ENCODE peak calls at places on chromosomes 13 and 19, in six cellular contexts. One of them, this sample, is unnamed.

GRCh38 chr19:10158485-10158884 is 36.3 kb downstream of the DNMT1 start:
- DNase-seq in Panc1: no peak
- DNase-seq in gastrocnemius medialis: no peak
- DNase-seq in fibroblast of mammary gland: no peak
- DNase-seq in PC-3: no peak
- DNase-seq in tibial nerve: no peak
- DNase-seq in this sample: no peak

GRCh38 chr13:20801704-20802103 is 27.9 kb upstream of the EEF1AKMT1 start:
- DNase-seq in tibial nerve: no peak
- DNase-seq in PC-3: no peak
- DNase-seq in gastrocnemius medialis: no peak
- DNase-seq in Panc1: no peak
- DNase-seq in fibroblast of mammary gland: no peak
- DNase-seq in this sample: no peak

GRCh38 chr19:33205531-33206260 is 11.6 kb downstream of the LRP3 start:
- DNase-seq in PC-3: no peak
- DNase-seq in fibroblast of mammary gland: no peak
- DNase-seq in tibial nerve: no peak
- DNase-seq in Panc1: no peak
- DNase-seq in gastrocnemius medialis: no peak
- DNase-seq in this sample: no peak

GRCh38 chr13:72258340-72258981 is 391.5 kb upstream of the DACH1 start:
- DNase-seq in fibroblast of mammary gland: no peak
- DNase-seq in Panc1: no peak
- DNase-seq in tibial nerve: no peak
- DNase-seq in PC-3: no peak
- DNase-seq in gastrocnemius medialis: no peak
- DNase-seq in this sample: no peak

GRCh38 chr13:75393839-75394238 is 88.1 kb downstream of the TBC1D4 start:
- DNase-seq in gastrocnemius medialis: no peak
- DNase-seq in tibial nerve: no peak
- DNase-seq in Panc1: no peak
- DNase-seq in fibroblast of mammary gland: peak
- DNase-seq in PC-3: no peak
- DNase-seq in this sample: no peak

GRCh38 chr13:42378383-42378780 is 106.4 kb downstream of the AKAP11 start:
- DNase-seq in PC-3: no peak
- DNase-seq in gastrocnemius medialis: no peak
- DNase-seq in tibial nerve: no peak
- DNase-seq in fibroblast of mammary gland: no peak
- DNase-seq in Panc1: no peak
- DNase-seq in this sample: no peak

GRCh38 chr13:110723598-110723997 is 10.1 kb downstream of the ING1 start:
- DNase-seq in gastrocnemius medialis: no peak
- DNase-seq in Panc1: no peak
- DNase-seq in PC-3: no peak
- DNase-seq in fibroblast of mammary gland: no peak
- DNase-seq in tibial nerve: no peak
- DNase-seq in this sample: no peak

GRCh38 chr13:111490611-111491010 is 170.2 kb downstream of the TEX29 start:
- DNase-seq in PC-3: no peak
- DNase-seq in fibroblast of mammary gland: no peak
- DNase-seq in tibial nerve: no peak
- DNase-seq in Panc1: no peak
- DNase-seq in gastrocnemius medialis: no peak
- DNase-seq in this sample: no peak

GRCh38 chr13:40087021-40088002 is 431.9 kb downstream of the COG6 start:
- DNase-seq in PC-3: peak
- DNase-seq in fibroblast of mammary gland: no peak
- DNase-seq in tibial nerve: no peak
- DNase-seq in gastrocnemius medialis: no peak
- DNase-seq in Panc1: no peak
- DNase-seq in this sample: no peak

GRCh38 chr13:53151692-53152421 is 123.2 kb downstream of the OLFM4 start:
- DNase-seq in PC-3: no peak
- DNase-seq in Panc1: peak
- DNase-seq in tibial nerve: peak
- DNase-seq in fibroblast of mammary gland: peak
- DNase-seq in gastrocnemius medialis: no peak
- DNase-seq in this sample: no peak

GRCh38 chr19:925912-926594 is at the start of gene ARID3A:
- DNase-seq in Panc1: no peak
- DNase-seq in gastrocnemius medialis: peak
- DNase-seq in tibial nerve: no peak
- DNase-seq in PC-3: no peak
- DNase-seq in fibroblast of mammary gland: no peak
- DNase-seq in this sample: no peak

GRCh38 chr19:35592226-35592625 is 6.3 kb downstream of the PMIS2 start:
- DNase-seq in gastrocnemius medialis: no peak
- DNase-seq in Panc1: peak
- DNase-seq in fibroblast of mammary gland: peak
- DNase-seq in tibial nerve: no peak
- DNase-seq in PC-3: peak
- DNase-seq in this sample: no peak

GRCh38 chr19:31470952-31471351 is 121.7 kb upstream of the TSHZ3 start:
- DNase-seq in fibroblast of mammary gland: no peak
- DNase-seq in Panc1: no peak
- DNase-seq in PC-3: no peak
- DNase-seq in tibial nerve: no peak
- DNase-seq in gastrocnemius medialis: no peak
- DNase-seq in this sample: no peak

GRCh38 chr13:78317030-78317429 is 286.3 kb downstream of the POU4F1 start:
- DNase-seq in Panc1: peak
- DNase-seq in fibroblast of mammary gland: no peak
- DNase-seq in gastrocnemius medialis: no peak
- DNase-seq in PC-3: peak
- DNase-seq in tibial nerve: no peak
- DNase-seq in this sample: no peak

GRCh38 chr19:39417463-39418181 is 5.2 kb downstream of the PLEKHG2 start:
- DNase-seq in fibroblast of mammary gland: no peak
- DNase-seq in Panc1: no peak
- DNase-seq in tibial nerve: no peak
- DNase-seq in gastrocnemius medialis: no peak
- DNase-seq in PC-3: no peak
- DNase-seq in this sample: no peak

GRCh38 chr19:3075605-3076431 is 13.5 kb upstream of the TLE5 start:
- DNase-seq in fibroblast of mammary gland: no peak
- DNase-seq in tibial nerve: no peak
- DNase-seq in Panc1: no peak
- DNase-seq in PC-3: peak
- DNase-seq in gastrocnemius medialis: no peak
- DNase-seq in this sample: no peak

GRCh38 chr13:91346848-91347211 is 657 bp upstream of the MIR17HG start:
- DNase-seq in gastrocnemius medialis: peak
- DNase-seq in PC-3: peak
- DNase-seq in tibial nerve: no peak
- DNase-seq in fibroblast of mammary gland: no peak
- DNase-seq in Panc1: no peak
- DNase-seq in this sample: no peak

GRCh38 chr13:100540621-100541020 is 48.0 kb downstream of the GGACT start:
- DNase-seq in tibial nerve: no peak
- DNase-seq in PC-3: no peak
- DNase-seq in gastrocnemius medialis: no peak
- DNase-seq in fibroblast of mammary gland: peak
- DNase-seq in Panc1: no peak
- DNase-seq in this sample: no peak

GRCh38 chr13:93305886-93306285 is 79.3 kb downstream of the GPC6 start:
- DNase-seq in PC-3: peak
- DNase-seq in gastrocnemius medialis: no peak
- DNase-seq in fibroblast of mammary gland: peak
- DNase-seq in tibial nerve: no peak
- DNase-seq in Panc1: no peak
- DNase-seq in this sample: no peak

GRCh38 chr19:4606921-4607678 is 32.2 kb upstream of the TNFAIP8L1 start:
- DNase-seq in Panc1: no peak
- DNase-seq in PC-3: no peak
- DNase-seq in tibial nerve: no peak
- DNase-seq in gastrocnemius medialis: no peak
- DNase-seq in fibroblast of mammary gland: peak
- DNase-seq in this sample: no peak

GRCh38 chr19:18558202-18558555 is 509 bp downstream of the KXD1 start:
- DNase-seq in Panc1: no peak
- DNase-seq in fibroblast of mammary gland: no peak
- DNase-seq in PC-3: no peak
- DNase-seq in tibial nerve: no peak
- DNase-seq in gastrocnemius medialis: no peak
- DNase-seq in this sample: no peak

GRCh38 chr19:44548736-44549135 is 19.3 kb upstream of the CEACAM20 start:
- DNase-seq in PC-3: peak
- DNase-seq in Panc1: no peak
- DNase-seq in fibroblast of mammary gland: peak
- DNase-seq in tibial nerve: no peak
- DNase-seq in gastrocnemius medialis: no peak
- DNase-seq in this sample: no peak

GRCh38 chr19:30214651-30215051 is 157.5 kb upstream of the ZNF536 start:
- DNase-seq in gastrocnemius medialis: no peak
- DNase-seq in tibial nerve: no peak
- DNase-seq in PC-3: peak
- DNase-seq in Panc1: no peak
- DNase-seq in fibroblast of mammary gland: no peak
- DNase-seq in this sample: no peak

GRCh38 chr13:42116225-42116624 is 67.8 kb downstream of the DGKH start:
- DNase-seq in fibroblast of mammary gland: peak
- DNase-seq in Panc1: no peak
- DNase-seq in gastrocnemius medialis: no peak
- DNase-seq in PC-3: no peak
- DNase-seq in tibial nerve: no peak
- DNase-seq in this sample: no peak

GRCh38 chr19:14002571-14003278 is 3.4 kb downstream of the RFX1 start:
- DNase-seq in Panc1: no peak
- DNase-seq in PC-3: no peak
- DNase-seq in tibial nerve: no peak
- DNase-seq in gastrocnemius medialis: peak
- DNase-seq in fibroblast of mammary gland: no peak
- DNase-seq in this sample: no peak

GRCh38 chr13:106905380-106906259 is 337.7 kb upstream of the ARGLU1 start:
- DNase-seq in tibial nerve: no peak
- DNase-seq in gastrocnemius medialis: no peak
- DNase-seq in Panc1: no peak
- DNase-seq in PC-3: no peak
- DNase-seq in fibroblast of mammary gland: no peak
- DNase-seq in this sample: no peak

GRCh38 chr19:10379880-10380310 is 477 bp downstream of the TYK2 start:
- DNase-seq in gastrocnemius medialis: no peak
- DNase-seq in fibroblast of mammary gland: no peak
- DNase-seq in PC-3: no peak
- DNase-seq in tibial nerve: no peak
- DNase-seq in Panc1: no peak
- DNase-seq in this sample: no peak

GRCh38 chr19:51525731-51526130 is 5.7 kb downstream of the SIGLEC6 start:
- DNase-seq in fibroblast of mammary gland: no peak
- DNase-seq in tibial nerve: no peak
- DNase-seq in gastrocnemius medialis: no peak
- DNase-seq in PC-3: no peak
- DNase-seq in Panc1: no peak
- DNase-seq in this sample: no peak

GRCh38 chr13:113124211-113125025 is 1.8 kb downstream of the F10 start:
- DNase-seq in tibial nerve: no peak
- DNase-seq in fibroblast of mammary gland: no peak
- DNase-seq in PC-3: no peak
- DNase-seq in gastrocnemius medialis: peak
- DNase-seq in Panc1: no peak
- DNase-seq in this sample: no peak

GRCh38 chr13:113121928-113122420 is 625 bp upstream of the F10 start:
- DNase-seq in tibial nerve: no peak
- DNase-seq in PC-3: no peak
- DNase-seq in fibroblast of mammary gland: no peak
- DNase-seq in Panc1: no peak
- DNase-seq in gastrocnemius medialis: peak
- DNase-seq in this sample: no peak

GRCh38 chr13:113121183-113121927 is 1.2 kb upstream of the F10 start:
- DNase-seq in fibroblast of mammary gland: no peak
- DNase-seq in PC-3: no peak
- DNase-seq in Panc1: no peak
- DNase-seq in tibial nerve: no peak
- DNase-seq in gastrocnemius medialis: peak
- DNase-seq in this sample: no peak

GRCh38 chr13:113122571-113123225 is at the start of gene F10:
- DNase-seq in fibroblast of mammary gland: peak
- DNase-seq in PC-3: no peak
- DNase-seq in tibial nerve: peak
- DNase-seq in Panc1: no peak
- DNase-seq in gastrocnemius medialis: peak
- DNase-seq in this sample: peak

GRCh38 chr13:113123226-113124150 is 889 bp downstream of the F10 start:
- DNase-seq in tibial nerve: no peak
- DNase-seq in fibroblast of mammary gland: no peak
- DNase-seq in Panc1: no peak
- DNase-seq in PC-3: no peak
- DNase-seq in gastrocnemius medialis: no peak
- DNase-seq in this sample: no peak
- TF ChIP-seq CTCF in tibial nerve: no peak
- TF ChIP-seq CTCF in fibroblast of mammary gland: peak
- TF ChIP-seq CTCF in Panc1: no peak
- TF ChIP-seq CTCF in PC-3: peak
- TF ChIP-seq CTCF in gastrocnemius medialis: no peak
- TF ChIP-seq CTCF in this sample: peak

DNA sequence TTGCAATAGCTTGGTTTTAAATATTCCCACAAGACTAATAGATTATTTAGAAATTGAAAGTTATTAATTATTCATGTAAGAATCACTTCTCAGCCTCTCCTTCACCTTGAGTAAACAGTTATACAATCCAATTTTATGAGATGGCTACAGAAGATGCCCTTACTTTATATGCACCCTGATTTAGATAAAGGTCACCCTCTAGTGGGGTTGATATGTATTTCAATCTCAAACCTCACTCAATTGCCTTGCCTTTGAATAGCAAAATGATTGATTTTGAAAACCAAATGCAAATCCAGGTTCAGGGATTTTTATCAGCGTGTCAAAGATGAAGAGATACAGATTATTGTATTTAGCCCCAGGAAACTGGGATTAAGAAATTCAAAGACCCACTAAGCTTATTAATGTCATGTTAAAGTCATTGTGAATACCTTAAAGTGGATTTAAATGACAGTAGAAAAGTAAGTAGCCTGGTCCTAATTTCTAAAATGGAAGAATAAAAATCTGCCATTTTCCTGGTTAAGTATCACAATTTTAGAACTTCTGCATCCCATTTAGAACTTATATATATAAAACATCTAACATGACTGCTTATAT is 305.1 kb downstream of the ITGBL1 start:
- DNase-seq in fibroblast of mammary gland: peak
- DNase-seq in Panc1: peak
- DNase-seq in gastrocnemius medialis: no peak
- DNase-seq in tibial nerve: no peak
- DNase-seq in PC-3: peak
- DNase-seq in this sample: peak
- TF ChIP-seq CTCF in fibroblast of mammary gland: peak
- TF ChIP-seq CTCF in Panc1: peak
- TF ChIP-seq CTCF in gastrocnemius medialis: no peak
- TF ChIP-seq CTCF in tibial nerve: peak
- TF ChIP-seq CTCF in PC-3: peak
- TF ChIP-seq CTCF in this sample: peak

GRCh38 chr13:31885994-31886393 is 145.6 kb upstream of the FRY start:
- DNase-seq in tibial nerve: no peak
- DNase-seq in PC-3: no peak
- DNase-seq in gastrocnemius medialis: no peak
- DNase-seq in fibroblast of mammary gland: peak
- DNase-seq in Panc1: no peak
- DNase-seq in this sample: no peak
- TF ChIP-seq CTCF in tibial nerve: no peak
- TF ChIP-seq CTCF in PC-3: no peak
- TF ChIP-seq CTCF in gastrocnemius medialis: no peak
- TF ChIP-seq CTCF in fibroblast of mammary gland: no peak
- TF ChIP-seq CTCF in Panc1: no peak
- TF ChIP-seq CTCF in this sample: no peak

GRCh38 chr19:41205995-41206394 is 13.0 kb downstream of the CYP2S1 start:
- DNase-seq in Panc1: no peak
- DNase-seq in gastrocnemius medialis: no peak
- DNase-seq in fibroblast of mammary gland: peak
- DNase-seq in tibial nerve: no peak
- DNase-seq in PC-3: peak
- DNase-seq in this sample: no peak
- TF ChIP-seq CTCF in Panc1: no peak
- TF ChIP-seq CTCF in gastrocnemius medialis: no peak
- TF ChIP-seq CTCF in fibroblast of mammary gland: no peak
- TF ChIP-seq CTCF in tibial nerve: no peak
- TF ChIP-seq CTCF in PC-3: no peak
- TF ChIP-seq CTCF in this sample: no peak